ENCODE peak calls at places on chromosomes 13 and 19, in six cellular contexts. X is thoracic aorta; A is naive thymus-derived CD4-positive, alpha-beta T cell; W is IMR-90; C is stomach; O is left lung. N is an unnamed sample.

GRCh38 chr19:55257461-55258411 is 1.1 kb downstream of the PPP6R1 start:
- DNase-seq in C (no peak), A (no peak), O (no peak), W (peak; percentile 32), X (no peak), N (no peak)

GRCh38 chr13:43157796-43158195 is 134.4 kb downstream of the DNAJC15 start:
- DNase-seq in O (no peak), W (no peak), C (no peak), A (no peak), X (no peak), N (no peak)

GRCh38 chr19:16381756-16382401 is 57.3 kb downstream of the KLF2 start:
- DNase-seq in X (peak; percentile 90), A (no peak), W (no peak), C (no peak), O (no peak), N (peak; percentile 80)

GRCh38 chr13:46535002-46535401 is 18.0 kb upstream of the LRCH1 start:
- DNase-seq in W (no peak), X (no peak), C (no peak), A (no peak), O (no peak), N (no peak)

GRCh38 chr13:111664696-111665095 is 344.3 kb downstream of the TEX29 start:
- DNase-seq in O (no peak), C (no peak), X (no peak), A (no peak), W (no peak), N (no peak)

GRCh38 chr13:46086985-46087384 is 17.8 kb downstream of the CPB2 start:
- DNase-seq in A (no peak), X (no peak), W (no peak), O (no peak), C (no peak), N (no peak)

GRCh38 chr19:51366999-51367564 is 894 bp upstream of the ETFB start:
- DNase-seq in W (no peak), C (peak; percentile 28), X (no peak), A (peak; percentile 30), O (peak; percentile 66), N (no peak)

GRCh38 chr19:29671393-29672076 is 6.3 kb downstream of the PLEKHF1 start:
- DNase-seq in O (peak; percentile 62), A (no peak), X (peak; percentile 39), C (peak; percentile 60), W (no peak), N (no peak)

GRCh38 chr13:93039131-93039530 is 187.5 kb upstream of the GPC6 start:
- DNase-seq in A (no peak), W (peak; percentile 67), O (no peak), C (no peak), X (no peak), N (no peak)

GRCh38 chr13:110433014-110433413 is 125.9 kb downstream of the COL4A2 start:
- DNase-seq in W (no peak), C (no peak), A (no peak), X (peak; percentile 60), O (no peak), N (no peak)

GRCh38 chr13:110431851-110432294 is 124.8 kb downstream of the COL4A2 start:
- DNase-seq in C (no peak), O (no peak), X (no peak), W (no peak), A (no peak), N (no peak)

GRCh38 chr13:110430391-110431338 is 123.6 kb downstream of the COL4A2 start:
- DNase-seq in C (no peak), X (no peak), A (no peak), W (no peak), O (no peak), N (no peak)

GRCh38 chr13:110432522-110432921 is 125.4 kb downstream of the COL4A2 start:
- DNase-seq in A (no peak), O (no peak), X (no peak), W (no peak), C (no peak), N (no peak)

DNA sequence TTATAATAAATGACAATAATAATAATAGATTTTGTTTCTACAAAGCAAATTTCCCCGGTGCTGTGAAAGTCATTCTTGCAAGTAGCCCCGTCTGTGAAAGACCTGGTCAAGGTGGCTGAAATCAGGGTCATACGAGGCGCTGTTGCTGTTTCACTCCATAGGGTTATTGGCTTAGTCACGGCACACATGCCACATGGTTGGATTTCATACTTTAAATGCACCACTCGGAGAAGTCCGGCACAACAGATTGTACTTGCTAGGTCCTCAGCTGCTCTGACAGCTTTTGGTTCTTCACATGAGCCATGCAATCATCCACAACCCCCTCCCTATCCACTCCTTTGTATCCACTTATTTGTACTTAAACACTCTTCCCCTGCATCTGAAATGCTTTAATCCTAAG is 124.3 kb downstream of the COL4A2 start:
- DNase-seq in X (no peak), W (no peak), O (no peak), A (no peak), C (no peak), N (no peak)
- H3K27ac ChIP-seq in X (peak overlapping the region; percentile 48), W (no peak overlapping the region), O (no peak overlapping the region), A (no peak overlapping the region), C (no peak overlapping the region), N (no peak overlapping the region)

GRCh38 chr19:6088677-6089063 is 21.6 kb downstream of the RFX2 start:
- DNase-seq in O (no peak), C (no peak), W (peak; percentile 49), X (no peak), A (no peak), N (no peak)

GRCh38 chr19:6091771-6092291 is 18.5 kb downstream of the RFX2 start:
- DNase-seq in O (no peak), C (no peak), X (no peak), A (no peak), W (peak; percentile 69), N (no peak)

GRCh38 chr19:6092329-6093286 is 17.7 kb downstream of the RFX2 start:
- DNase-seq in X (peak; percentile 52), W (peak; percentile 88), A (no peak), O (peak; percentile 90), C (peak; percentile 80), N (no peak)

GRCh38 chr19:6087074-6087506 is 23.2 kb downstream of the RFX2 start:
- DNase-seq in X (no peak), C (no peak), O (no peak), W (no peak), A (no peak), N (no peak)

DNA sequence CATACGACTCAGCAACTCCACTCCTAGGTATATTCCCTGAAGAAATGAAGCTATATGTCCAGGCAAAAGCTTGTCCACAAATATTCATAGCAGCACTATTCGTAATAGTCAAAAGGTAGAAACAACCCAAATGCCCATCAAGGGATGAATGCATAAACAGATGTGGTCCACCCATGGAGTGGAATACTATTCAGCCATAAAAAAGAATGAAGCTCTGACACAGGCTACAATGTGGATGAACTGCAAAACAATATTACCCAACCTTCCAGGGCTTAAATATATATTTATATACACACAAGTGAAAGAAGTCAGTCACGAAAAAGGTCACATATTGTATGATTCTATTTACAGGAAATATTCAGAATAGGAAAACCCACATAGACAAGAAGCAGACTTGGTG is 19.7 kb downstream of the RFX2 start:
- DNase-seq in W (no peak), X (no peak), C (no peak), A (no peak), O (no peak), N (no peak)
- H3K27ac ChIP-seq in W (peak overlapping the region; percentile 42), X (peak overlapping the region; percentile 83), C (peak overlapping the region; percentile 85), A (no peak overlapping the region), O (no peak overlapping the region), N (no peak overlapping the region)

GRCh38 chr19:41638624-41639023 is 11.8 kb upstream of the CEACAM4 start:
- DNase-seq in C (no peak), X (no peak), W (no peak), A (no peak), O (no peak), N (no peak)
- H3K27ac ChIP-seq in C (peak overlapping the region; percentile 53), X (no peak overlapping the region), W (no peak overlapping the region), A (peak overlapping the region; percentile 52), O (peak overlapping the region; percentile 85), N (no peak overlapping the region)

GRCh38 chr13:49354719-49355118 is 89.1 kb downstream of the CAB39L start:
- DNase-seq in C (no peak), X (no peak), A (no peak), W (no peak), O (no peak), N (no peak)
- H3K27ac ChIP-seq in C (no peak overlapping the region), X (no peak overlapping the region), A (no peak overlapping the region), W (no peak overlapping the region), O (no peak overlapping the region), N (no peak overlapping the region)

GRCh38 chr19:3119071-3119781 is 16.6 kb upstream of the GNA15 start:
- DNase-seq in O (no peak), A (no peak), C (no peak), X (no peak), W (no peak), N (no peak)

GRCh38 chr19:3117746-3118145 is 18.1 kb upstream of the GNA15 start:
- DNase-seq in X (no peak), W (no peak), A (no peak), C (no peak), O (no peak), N (no peak)

GRCh38 chr19:3119782-3120380 is 16.0 kb upstream of the GNA15 start:
- DNase-seq in A (no peak), W (no peak), X (no peak), O (no peak), C (no peak), N (no peak)

GRCh38 chr19:3116621-3117020 is 19.2 kb upstream of the GNA15 start:
- DNase-seq in X (no peak), W (no peak), C (no peak), A (no peak), O (no peak), N (no peak)

GRCh38 chr19:3118232-3119070 is 17.4 kb upstream of the GNA15 start:
- DNase-seq in X (no peak), C (no peak), A (no peak), W (no peak), O (no peak), N (no peak)
- H3K27ac ChIP-seq in X (no peak overlapping the region), C (no peak overlapping the region), A (no peak overlapping the region), W (no peak overlapping the region), O (no peak overlapping the region), N (no peak overlapping the region)

DNA sequence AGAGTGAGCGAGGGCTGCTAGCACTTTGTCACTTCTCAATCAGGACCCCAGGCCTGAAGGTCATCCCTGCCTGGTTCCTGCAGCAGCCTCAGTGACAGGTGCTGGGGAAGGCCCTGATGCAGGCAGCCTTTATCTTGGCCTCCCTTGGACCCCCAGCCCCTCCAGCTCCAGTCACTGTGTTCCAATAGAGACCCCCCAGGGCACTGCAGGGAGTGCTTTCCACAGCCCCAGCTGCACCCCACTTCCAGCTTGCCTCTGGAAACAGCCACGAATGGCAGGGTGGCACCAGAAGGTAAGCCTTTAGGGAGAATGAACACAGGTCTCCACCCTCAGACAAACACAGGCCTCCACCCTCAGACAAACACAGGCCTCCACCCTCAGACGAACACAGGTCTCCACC is 241.6 kb upstream of the SGCG start:
- DNase-seq in O (no peak), W (no peak), X (no peak), A (no peak), C (no peak), N (no peak)
- H3K27ac ChIP-seq in O (no peak overlapping the region), W (no peak overlapping the region), X (no peak overlapping the region), A (no peak overlapping the region), C (no peak overlapping the region), N (no peak overlapping the region)

N was measured in dorsolateral prefrontal cortex.